ENCODE peak calls at places on chromosomes 4 and X, in eight cellular contexts. A, U, T, P, H, E, V and W are unnamed samples.

GRCh38 chr4:73836373-73837269 is at the start of gene CXCL6:
- DNase-seq in A (peak), U (no peak), T (peak), P (peak), H (peak), E (peak), V (no peak), W (peak)

GRCh38 chr4:7774301-7775019 is 165.2 kb downstream of the AFAP1 start:
- DNase-seq in A (no peak), U (no peak), T (no peak), P (no peak), H (no peak), E (no peak), V (no peak), W (no peak)

GRCh38 chr4:110625593-110626292 is 2.9 kb upstream of the PITX2 start:
- DNase-seq in A (no peak), U (no peak), T (no peak), P (no peak), H (no peak), E (no peak), V (no peak), W (no peak)

GRCh38 chr4:52869656-52870055 is 7.5 kb downstream of the RASL11B start:
- DNase-seq in A (no peak), U (no peak), T (no peak), P (no peak), H (no peak), E (no peak), V (no peak), W (no peak)

GRCh38 chr4:3396611-3397010 is 45.2 kb upstream of the HGFAC start:
- DNase-seq in A (peak), U (no peak), T (no peak), P (no peak), H (no peak), E (no peak), V (no peak), W (no peak)

GRCh38 chr4:159048166-159048886 is 54.6 kb upstream of the RAPGEF2 start:
- DNase-seq in A (peak), U (peak), T (peak), P (peak), H (peak), E (peak), V (peak), W (peak)

GRCh38 chr4:140805293-140805692 is 49.1 kb upstream of the TBC1D9 start:
- DNase-seq in A (no peak), U (no peak), T (no peak), P (no peak), H (no peak), E (no peak), V (no peak), W (no peak)

GRCh38 chr4:181685461-181685860 is 557.7 kb upstream of the TENM3 start:
- DNase-seq in A (no peak), U (no peak), T (no peak), P (no peak), H (no peak), E (no peak), V (no peak), W (no peak)

GRCh38 chr4:689498-690122 is 659 bp upstream of the SLC49A3 start:
- DNase-seq in A (no peak), U (no peak), T (no peak), P (peak), H (no peak), E (peak), V (no peak), W (no peak)

GRCh38 chrX:68939868-68940267 is 111.0 kb downstream of the EFNB1 start:
- DNase-seq in A (no peak), U (no peak), T (peak), P (no peak), H (no peak), E (no peak), V (peak), W (no peak)

GRCh38 chrX:39823848-39824247 is 273.9 kb downstream of the BCOR start:
- DNase-seq in A (no peak), U (no peak), T (no peak), P (no peak), H (no peak), E (no peak), V (no peak), W (no peak)

GRCh38 chr4:71752383-71753042 is 31.4 kb downstream of the GC start:
- DNase-seq in A (no peak), U (no peak), T (peak), P (no peak), H (no peak), E (no peak), V (no peak), W (no peak)

GRCh38 chr4:5968246-5968645 is 50.0 kb downstream of the C4orf50 start:
- DNase-seq in A (no peak), U (no peak), T (no peak), P (no peak), H (no peak), E (peak), V (no peak), W (no peak)

DNA sequence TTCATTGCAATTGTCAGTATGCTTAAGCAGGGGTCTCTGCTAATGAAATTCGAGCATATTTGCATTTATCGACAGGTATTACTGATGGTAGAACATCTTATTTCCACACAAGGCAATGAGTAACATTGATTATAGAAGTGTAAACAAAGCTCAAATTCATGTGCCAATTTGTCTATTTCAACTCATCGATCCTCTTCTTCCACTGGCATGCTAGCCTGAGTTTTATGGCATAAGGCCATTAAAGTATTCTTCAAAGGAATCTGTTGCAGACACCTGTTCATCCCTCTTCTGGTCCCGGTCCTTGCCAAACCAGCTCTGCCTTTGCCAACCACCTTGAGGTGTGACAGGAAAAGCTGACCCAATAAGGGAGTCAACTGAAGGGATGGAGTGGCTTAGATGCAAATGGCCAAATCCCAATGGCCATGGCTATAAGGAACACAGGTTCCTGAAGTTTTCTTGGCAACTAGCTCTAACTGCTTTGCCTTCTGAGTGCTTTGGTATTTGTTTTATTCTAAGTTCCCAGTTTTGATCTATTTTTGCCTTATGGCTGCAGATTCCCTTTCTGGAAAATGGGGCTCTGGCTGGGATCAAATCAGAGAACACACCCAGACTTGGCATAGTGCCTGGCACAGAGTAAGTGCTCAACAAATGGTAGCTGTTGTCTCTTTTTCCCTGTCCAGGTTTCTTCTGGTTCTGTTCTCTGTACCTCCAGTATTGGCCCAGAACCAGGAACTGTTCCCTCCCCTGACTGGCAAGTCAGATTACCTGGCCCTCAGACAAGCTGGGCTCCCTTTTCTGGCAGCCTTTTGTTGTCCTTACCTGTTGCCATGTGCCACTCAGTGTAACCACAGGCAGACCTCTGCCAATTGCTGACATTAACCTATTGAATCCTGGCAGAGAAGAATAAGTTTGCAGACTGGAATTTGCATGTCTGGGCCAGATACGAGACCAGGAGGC is 63.1 kb downstream of the RTL9 start:
- DNase-seq in A (no peak), U (peak), T (no peak), P (no peak), H (no peak), E (no peak), V (no peak), W (peak)
- TF ChIP-seq CTCF in A (no peak), U (no peak), T (no peak), P (no peak), H (no peak), E (no peak), V (no peak), W (no peak)

DNA sequence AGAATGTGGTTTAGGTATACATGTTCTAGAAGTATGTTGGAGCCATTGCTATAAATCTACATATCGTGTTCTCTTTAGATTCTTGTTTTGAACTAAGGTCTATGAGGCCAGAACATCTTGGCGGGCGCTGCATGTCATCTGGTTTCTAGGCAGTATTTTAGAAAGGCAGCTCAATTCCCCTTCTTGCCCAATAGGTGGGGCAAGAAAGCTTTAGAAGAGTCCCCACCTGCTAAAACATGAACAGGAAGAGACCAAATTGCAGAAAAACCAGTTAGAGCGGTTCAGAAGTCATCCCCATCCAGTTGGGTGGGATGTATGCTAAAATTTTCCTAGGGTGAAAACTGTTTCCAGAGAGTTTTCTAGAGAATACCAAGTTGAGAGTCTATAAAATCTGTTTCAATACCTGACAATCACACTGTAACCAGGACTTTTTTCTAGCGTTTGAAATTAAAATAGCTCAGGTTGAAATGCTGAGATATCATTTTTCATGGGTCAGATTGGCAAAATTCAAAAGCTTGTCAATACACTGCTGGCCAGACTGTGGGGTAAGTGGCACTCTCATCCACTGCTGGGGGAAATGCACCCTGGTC is 17.5 kb upstream of the SH3KBP1 start:
- DNase-seq in A (peak), U (no peak), T (no peak), P (no peak), H (no peak), E (no peak), V (no peak), W (peak)
- H3K27ac ChIP-seq in A (no peak), U (no peak), T (no peak), P (no peak), H (no peak), E (no peak), V (no peak), W (no peak)

GRCh38 chrX:118644378-118644777 is 83.0 kb upstream of the IL13RA1 start:
- DNase-seq in A (peak), U (no peak), T (no peak), P (no peak), H (no peak), E (no peak), V (no peak), W (no peak)
- TF ChIP-seq CTCF in A (peak), U (peak), T (peak), P (peak), H (peak), E (no peak), V (peak), W (peak)

GRCh38 chr4:86893136-86893535 is 914 bp upstream of the C4orf36 start:
- DNase-seq in A (no peak), U (no peak), T (no peak), P (no peak), H (no peak), E (no peak), V (no peak), W (no peak)

GRCh38 chr4:86896596-86896995 is 4.4 kb upstream of the C4orf36 start:
- DNase-seq in A (peak), U (no peak), T (no peak), P (no peak), H (no peak), E (no peak), V (no peak), W (no peak)

GRCh38 chr4:86898562-86898961 is 6.3 kb upstream of the C4orf36 start:
- DNase-seq in A (no peak), U (no peak), T (no peak), P (no peak), H (no peak), E (no peak), V (no peak), W (no peak)

GRCh38 chr4:86894465-86894864 is 2.2 kb upstream of the C4orf36 start:
- DNase-seq in A (no peak), U (no peak), T (no peak), P (no peak), H (no peak), E (no peak), V (no peak), W (no peak)

DNA sequence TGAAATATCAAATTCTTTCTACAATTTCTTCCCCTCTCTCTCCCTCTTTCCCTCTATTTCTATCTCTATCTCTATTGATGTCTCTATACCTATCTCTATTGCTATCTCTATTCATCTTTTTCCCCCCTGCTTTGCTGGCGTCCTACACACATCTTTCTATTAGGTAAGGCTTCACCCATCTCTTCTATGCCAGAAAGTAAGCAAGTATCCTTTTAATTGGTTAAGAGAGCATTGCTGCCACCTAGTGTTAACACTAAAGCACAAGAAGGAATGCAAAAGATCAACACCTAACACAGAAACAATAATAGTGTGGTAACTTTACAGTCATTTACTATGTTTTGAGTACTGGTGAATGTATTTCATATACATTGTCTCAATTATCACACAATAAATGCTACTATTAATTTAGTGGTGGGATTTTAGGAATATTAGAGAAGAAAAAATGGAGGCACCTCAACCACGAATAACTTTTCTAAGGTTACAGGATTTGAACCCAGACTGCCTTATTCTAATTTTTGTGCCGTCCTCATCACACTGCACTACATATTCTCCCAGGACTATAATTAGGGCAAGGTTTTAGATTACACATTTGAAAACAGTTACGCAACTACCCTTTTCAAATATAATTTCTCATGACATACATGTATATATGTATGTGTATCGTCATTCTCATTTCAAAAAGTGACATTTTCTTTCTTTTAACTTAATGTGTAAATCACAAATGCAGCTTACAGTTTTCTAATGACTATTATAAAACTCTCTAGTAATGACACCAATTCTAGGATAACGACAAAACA is 3.7 kb upstream of the C4orf36 start:
- DNase-seq in A (peak), U (no peak), T (no peak), P (no peak), H (no peak), E (no peak), V (no peak), W (peak)
- H3K27ac ChIP-seq in A (no peak), U (no peak), T (no peak), P (no peak), H (no peak), E (no peak), V (no peak), W (no peak)

GRCh38 chr4:24118031-24118430 is 228.2 kb upstream of the PPARGC1A start:
- DNase-seq in A (no peak), U (no peak), T (no peak), P (no peak), H (no peak), E (no peak), V (no peak), W (no peak)
- TF ChIP-seq CTCF in A (no peak), U (no peak), T (no peak), P (no peak), H (no peak), E (no peak), V (no peak), W (no peak)

DNA sequence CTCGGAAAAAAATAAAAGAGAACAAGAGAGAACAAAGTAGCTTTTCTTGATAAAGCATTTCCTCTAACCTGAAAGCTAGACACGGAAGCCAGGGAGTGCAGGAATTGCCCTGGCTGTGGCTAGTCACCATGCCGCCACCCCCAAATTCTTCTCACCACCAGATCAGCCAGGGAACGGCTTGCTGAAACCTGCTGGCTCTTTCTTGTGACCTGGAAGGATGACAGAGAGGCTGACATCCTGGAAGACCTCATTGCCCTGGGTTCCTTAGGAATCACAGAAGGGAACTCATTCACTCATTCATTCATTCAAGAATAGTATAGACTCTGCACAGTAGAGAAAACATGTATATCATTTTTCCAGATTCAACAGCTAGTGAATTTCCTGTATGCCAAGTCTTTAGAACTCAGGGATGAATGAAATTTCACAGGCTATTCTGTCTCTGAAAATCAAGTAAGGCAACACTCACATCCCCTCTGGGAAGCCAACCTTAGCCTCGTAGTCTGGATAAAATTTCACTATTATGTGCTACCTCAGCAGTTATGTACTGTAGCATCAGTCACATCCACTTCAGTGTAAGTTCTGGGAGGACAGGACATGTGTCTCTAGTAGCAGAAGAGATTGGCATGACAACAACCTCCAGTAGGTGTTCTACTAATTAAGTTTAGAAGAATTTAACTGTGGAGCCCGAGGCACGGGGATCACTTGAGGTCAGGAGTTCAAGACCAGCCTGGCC is 42.2 kb upstream of the HS3ST1 start:
- DNase-seq in A (no peak), U (no peak), T (no peak), P (no peak), H (no peak), E (no peak), V (no peak), W (no peak)
- H3K27ac ChIP-seq in A (no peak), U (no peak), T (no peak), P (no peak), H (no peak), E (no peak), V (no peak), W (no peak)

GRCh38 chr4:130110189-130110588 is 1014.2 kb downstream of the C4orf33 start:
- DNase-seq in A (no peak), U (no peak), T (no peak), P (no peak), H (no peak), E (no peak), V (no peak), W (no peak)

GRCh38 chr4:130110760-130111159 is 1014.8 kb downstream of the C4orf33 start:
- DNase-seq in A (no peak), U (no peak), T (no peak), P (no peak), H (no peak), E (no peak), V (no peak), W (no peak)
- TF ChIP-seq CTCF in A (no peak), U (no peak), T (no peak), P (no peak), H (no peak), E (no peak), V (no peak), W (no peak)

GRCh38 chrX:10164879-10165278 is 8.1 kb downstream of the CLCN4 start:
- DNase-seq in A (no peak), U (no peak), T (no peak), P (no peak), H (no peak), E (no peak), V (no peak), W (no peak)
- H3K27ac ChIP-seq in A (no peak), U (no peak), T (no peak), P (peak), H (peak), E (no peak), V (no peak), W (no peak)